ENCODE peak calls at places on chromosomes 5 and 9, in seven cellular contexts. One of them, this sample, is unnamed.

GRCh38 chr9:133920471-133920870 is 71.7 kb downstream of the VAV2 start:
- DNase-seq in activated CD4-positive, CD25-positive, alpha-beta regulatory T cell: no peak
- DNase-seq in neuronal stem cell: no peak
- DNase-seq in GM12891: no peak
- DNase-seq in transverse colon: no peak
- DNase-seq in pons: no peak
- DNase-seq in LoVo: no peak
- DNase-seq in this sample: no peak

GRCh38 chr9:96382175-96382574 is 1.3 kb downstream of the SLC35D2 start:
- DNase-seq in activated CD4-positive, CD25-positive, alpha-beta regulatory T cell: no peak
- DNase-seq in neuronal stem cell: no peak
- DNase-seq in GM12891: no peak
- DNase-seq in LoVo: no peak
- DNase-seq in transverse colon: no peak
- DNase-seq in pons: peak; percentile 29
- DNase-seq in this sample: peak; percentile 21

GRCh38 chr5:170355601-170356098 is 33.5 kb downstream of the KCNMB1 start:
- DNase-seq in transverse colon: no peak
- DNase-seq in LoVo: no peak
- DNase-seq in GM12891: no peak
- DNase-seq in neuronal stem cell: no peak
- DNase-seq in pons: no peak
- DNase-seq in activated CD4-positive, CD25-positive, alpha-beta regulatory T cell: no peak
- DNase-seq in this sample: no peak

GRCh38 chr5:179806250-179807045 is at the start of gene MGAT4B:
- DNase-seq in LoVo: peak; percentile 81
- DNase-seq in pons: no peak
- DNase-seq in activated CD4-positive, CD25-positive, alpha-beta regulatory T cell: no peak
- DNase-seq in GM12891: peak; percentile 91
- DNase-seq in transverse colon: peak; percentile 87
- DNase-seq in neuronal stem cell: no peak
- DNase-seq in this sample: no peak

GRCh38 chr9:9892217-9892616 is 720.6 kb downstream of the PTPRD start:
- DNase-seq in neuronal stem cell: no peak
- DNase-seq in GM12891: no peak
- DNase-seq in transverse colon: no peak
- DNase-seq in activated CD4-positive, CD25-positive, alpha-beta regulatory T cell: no peak
- DNase-seq in pons: no peak
- DNase-seq in LoVo: no peak
- DNase-seq in this sample: no peak

GRCh38 chr5:1671351-1671750 is 128.3 kb downstream of the MRPL36 start:
- DNase-seq in pons: no peak
- DNase-seq in GM12891: no peak
- DNase-seq in neuronal stem cell: no peak
- DNase-seq in activated CD4-positive, CD25-positive, alpha-beta regulatory T cell: no peak
- DNase-seq in LoVo: no peak
- DNase-seq in transverse colon: no peak
- DNase-seq in this sample: no peak

GRCh38 chr5:34743878-34744277 is 87.8 kb downstream of the RAI14 start:
- DNase-seq in activated CD4-positive, CD25-positive, alpha-beta regulatory T cell: no peak
- DNase-seq in GM12891: no peak
- DNase-seq in transverse colon: no peak
- DNase-seq in pons: no peak
- DNase-seq in LoVo: no peak
- DNase-seq in neuronal stem cell: no peak
- DNase-seq in this sample: no peak

GRCh38 chr5:172816887-172817418 is 17.1 kb upstream of the ERGIC1 start:
- DNase-seq in GM12891: no peak
- DNase-seq in neuronal stem cell: no peak
- DNase-seq in transverse colon: no peak
- DNase-seq in LoVo: peak; percentile 13
- DNase-seq in pons: no peak
- DNase-seq in activated CD4-positive, CD25-positive, alpha-beta regulatory T cell: no peak
- DNase-seq in this sample: no peak

GRCh38 chr9:126791406-126792230 is 13.2 kb upstream of the ZBTB43 start:
- DNase-seq in transverse colon: no peak
- DNase-seq in LoVo: peak; percentile 80
- DNase-seq in GM12891: no peak
- DNase-seq in neuronal stem cell: no peak
- DNase-seq in activated CD4-positive, CD25-positive, alpha-beta regulatory T cell: no peak
- DNase-seq in pons: no peak
- DNase-seq in this sample: peak; percentile 74

GRCh38 chr9:132216861-132217655 is 55.2 kb downstream of the NTNG2 start:
- DNase-seq in LoVo: no peak
- DNase-seq in transverse colon: no peak
- DNase-seq in activated CD4-positive, CD25-positive, alpha-beta regulatory T cell: no peak
- DNase-seq in neuronal stem cell: no peak
- DNase-seq in GM12891: no peak
- DNase-seq in pons: no peak
- DNase-seq in this sample: no peak

GRCh38 chr9:21395778-21396717 is 10.8 kb upstream of the IFNA2 start:
- DNase-seq in neuronal stem cell: peak; percentile 84
- DNase-seq in GM12891: peak; percentile 16
- DNase-seq in pons: no peak
- DNase-seq in transverse colon: peak; percentile 48
- DNase-seq in activated CD4-positive, CD25-positive, alpha-beta regulatory T cell: peak; percentile 46
- DNase-seq in LoVo: no peak
- DNase-seq in this sample: no peak

GRCh38 chr5:135452366-135453030 is 347 bp upstream of the TIFAB start:
- DNase-seq in pons: no peak
- DNase-seq in neuronal stem cell: no peak
- DNase-seq in LoVo: no peak
- DNase-seq in transverse colon: no peak
- DNase-seq in GM12891: no peak
- DNase-seq in activated CD4-positive, CD25-positive, alpha-beta regulatory T cell: no peak
- DNase-seq in this sample: no peak

GRCh38 chr5:92504346-92504745 is 1076.7 kb downstream of the NR2F1-AS1 start:
- DNase-seq in neuronal stem cell: no peak
- DNase-seq in GM12891: no peak
- DNase-seq in pons: no peak
- DNase-seq in activated CD4-positive, CD25-positive, alpha-beta regulatory T cell: no peak
- DNase-seq in transverse colon: no peak
- DNase-seq in LoVo: no peak
- DNase-seq in this sample: no peak

GRCh38 chr5:173926359-173926758 is 38.2 kb downstream of the CPEB4 start:
- DNase-seq in GM12891: no peak
- DNase-seq in pons: no peak
- DNase-seq in activated CD4-positive, CD25-positive, alpha-beta regulatory T cell: no peak
- DNase-seq in transverse colon: no peak
- DNase-seq in neuronal stem cell: no peak
- DNase-seq in LoVo: no peak
- DNase-seq in this sample: no peak

GRCh38 chr9:127724012-127724411 is 8.1 kb downstream of the TTC16 start:
- DNase-seq in neuronal stem cell: no peak
- DNase-seq in activated CD4-positive, CD25-positive, alpha-beta regulatory T cell: no peak
- DNase-seq in LoVo: no peak
- DNase-seq in pons: no peak
- DNase-seq in GM12891: no peak
- DNase-seq in transverse colon: peak; percentile 34
- DNase-seq in this sample: no peak

GRCh38 chr5:91794856-91795548 is 411.9 kb upstream of the ARRDC3 start:
- DNase-seq in GM12891: no peak
- DNase-seq in transverse colon: no peak
- DNase-seq in neuronal stem cell: no peak
- DNase-seq in pons: no peak
- DNase-seq in activated CD4-positive, CD25-positive, alpha-beta regulatory T cell: no peak
- DNase-seq in LoVo: no peak
- DNase-seq in this sample: peak; percentile 83

GRCh38 chr5:120442694-120443093 is 21.4 kb upstream of the PRR16 start:
- DNase-seq in transverse colon: no peak
- DNase-seq in neuronal stem cell: no peak
- DNase-seq in pons: no peak
- DNase-seq in LoVo: no peak
- DNase-seq in GM12891: no peak
- DNase-seq in activated CD4-positive, CD25-positive, alpha-beta regulatory T cell: no peak
- DNase-seq in this sample: no peak

GRCh38 chr5:963310-963672 is 45.3 kb upstream of the NKD2 start:
- DNase-seq in activated CD4-positive, CD25-positive, alpha-beta regulatory T cell: no peak
- DNase-seq in pons: no peak
- DNase-seq in neuronal stem cell: no peak
- DNase-seq in GM12891: no peak
- DNase-seq in LoVo: no peak
- DNase-seq in transverse colon: no peak
- DNase-seq in this sample: no peak